ENCODE peak calls at places on chromosome 13, in four cellular contexts. O is NCI-H1105 treated with DMSO at 0.1 percent for 48 hours, T is ELR, C is glutamatergic neuron. M is an unnamed sample.

GRCh38 chr13:52348983-52349780 is 56.8 kb downstream of the THSD1 start:
- DNase-seq in O (no peak), T (peak; percentile 91), C (no peak), M (peak; percentile 96)

GRCh38 chr13:111399776-111400505 is 79.5 kb downstream of the TEX29 start:
- DNase-seq in O (no peak), T (no peak), C (no peak), M (no peak)

GRCh38 chr13:54633461-54633860 is 1604.8 kb downstream of the OLFM4 start:
- DNase-seq in O (no peak), T (no peak), C (no peak), M (no peak)

GRCh38 chr13:31914843-31915242 is 116.7 kb upstream of the FRY start:
- DNase-seq in O (no peak), T (no peak), C (no peak), M (no peak)

GRCh38 chr13:113886561-113887112 is 22.8 kb upstream of the GAS6 start:
- DNase-seq in O (no peak), T (no peak), C (no peak), M (no peak)

GRCh38 chr13:52892925-52893324 is 44.5 kb upstream of the PCDH8 start:
- DNase-seq in O (no peak), T (no peak), C (no peak), M (peak; percentile 8)

GRCh38 chr13:46184277-46184699 is 2.3 kb upstream of the LCP1 start:
- DNase-seq in O (no peak), T (peak; percentile 52), C (peak; percentile 54), M (no peak)

GRCh38 chr13:90838561-90838960 is 508.9 kb upstream of the MIR17HG start:
- DNase-seq in O (no peak), T (no peak), C (no peak), M (no peak)

GRCh38 chr13:44368599-44369368 is 4.8 kb upstream of the SERP2 start:
- DNase-seq in O (no peak), T (no peak), C (no peak), M (no peak)

GRCh38 chr13:24087611-24088235 is 72.8 kb upstream of the SPATA13 start:
- DNase-seq in O (no peak), T (no peak), C (no peak), M (no peak)

GRCh38 chr13:68160466-68160865 is 930.3 kb upstream of the PCDH9 start:
- DNase-seq in O (no peak), T (no peak), C (no peak), M (no peak)

GRCh38 chr13:33927315-33927714 is 109.4 kb downstream of the RFC3 start:
- DNase-seq in O (no peak), T (peak; percentile 33), C (no peak), M (peak; percentile 55)

GRCh38 chr13:114155923-114156883 is 22.9 kb upstream of the CFAP97D2 start:
- DNase-seq in O (no peak), T (no peak), C (no peak), M (no peak)

GRCh38 chr13:102846261-102847015 is 606 bp downstream of the ERCC5 start:
- DNase-seq in O (peak; percentile 47), T (peak; percentile 67), C (no peak), M (peak; percentile 35)

GRCh38 chr13:43134896-43135295 is 111.5 kb downstream of the DNAJC15 start:
- DNase-seq in O (no peak), T (no peak), C (peak; percentile 38), M (no peak)

GRCh38 chr13:91031508-91031907 is 316.0 kb upstream of the MIR17HG start:
- DNase-seq in O (no peak), T (peak; percentile 15), C (no peak), M (no peak)

GRCh38 chr13:34039678-34040077 is 221.7 kb downstream of the RFC3 start:
- DNase-seq in O (no peak), T (no peak), C (no peak), M (no peak)